ENCODE peak calls at places on chromosome 4, in nine cellular contexts. P is mesenteric fat pad; Y is Kasumi-1; U is stimulated activated CD4-positive, alpha-beta T cell treated with anti-CD3 and anti-CD28 coated beads, Interleukin-4, amount 100 ng/mL, for 48 hours; V is A549; X is caudate nucleus; Q is pancreas; S is Calu3; R is GM10248. D is an unnamed sample.

GRCh38 chr4:159484861-159485260 is 382.0 kb downstream of the RAPGEF2 start:
- DNase-seq in S (no peak), Y (no peak), P (no peak), U (no peak), Q (no peak), R (no peak), X (no peak), V (no peak), D (no peak)

GRCh38 chr4:169660929-169661328 is 40.6 kb downstream of the CLCN3 start:
- DNase-seq in P (no peak), Y (no peak), V (no peak), R (no peak), Q (no peak), X (no peak), S (no peak), U (no peak), D (no peak)

GRCh38 chr4:176784816-176785215 is 7.9 kb downstream of the VEGFC start:
- DNase-seq in Y (no peak), S (no peak), Q (no peak), P (no peak), V (no peak), X (no peak), R (no peak), U (no peak), D (no peak)

GRCh38 chr4:128819082-128819742 is 9.7 kb downstream of the JADE1 start:
- DNase-seq in S (no peak), V (no peak), X (no peak), Y (no peak), U (no peak), P (no peak), R (no peak), Q (no peak), D (no peak)

GRCh38 chr4:125368161-125368560 is 53.4 kb downstream of the FAT4 start:
- DNase-seq in X (no peak), S (no peak), Y (no peak), U (no peak), Q (no peak), V (no peak), P (no peak), R (no peak), D (no peak)

GRCh38 chr4:2281575-2282343 is 19.9 kb upstream of the MXD4 start:
- DNase-seq in R (no peak), Q (no peak), Y (peak; percentile 77), P (no peak), U (no peak), V (no peak), S (no peak), X (no peak), D (no peak)

GRCh38 chr4:104490770-104491395 is 3.8 kb downstream of the CXXC4 start:
- DNase-seq in R (peak; percentile 44), S (peak; percentile 71), U (no peak), X (peak; percentile 21), P (peak; percentile 90), Y (peak; percentile 50), Q (peak; percentile 73), V (peak; percentile 58), D (peak; percentile 85)

GRCh38 chr4:3017504-3017903 is 54.1 kb downstream of the GRK4 start:
- DNase-seq in V (no peak), P (no peak), S (no peak), R (no peak), X (no peak), U (no peak), Q (no peak), Y (no peak), D (no peak)

GRCh38 chr4:177185151-177185550 is 124.5 kb upstream of the NEIL3 start:
- DNase-seq in U (no peak), S (no peak), R (no peak), X (no peak), V (no peak), Q (no peak), P (no peak), Y (no peak), D (no peak)

GRCh38 chr4:17057035-17057434 is 158.6 kb upstream of the LDB2 start:
- DNase-seq in U (no peak), Q (no peak), Y (no peak), V (no peak), X (no peak), S (no peak), P (no peak), R (no peak), D (no peak)

GRCh38 chr4:78286281-78286680 is 229.2 kb downstream of the FRAS1 start:
- DNase-seq in X (no peak), Y (no peak), P (no peak), Q (no peak), S (no peak), R (no peak), U (no peak), V (no peak), D (no peak)

GRCh38 chr4:168919706-168920324 is 90.2 kb downstream of the CBR4 start:
- DNase-seq in Y (no peak), U (no peak), P (no peak), S (no peak), X (no peak), Q (no peak), V (no peak), R (no peak), D (no peak)

GRCh38 chr4:40292313-40292759 is 42.8 kb upstream of the CHRNA9 start:
- DNase-seq in X (no peak), Y (no peak), P (no peak), Q (no peak), R (no peak), U (no peak), V (peak; percentile 20), S (no peak), D (no peak)

GRCh38 chr4:162102713-162103112 is 61.1 kb downstream of the FSTL5 start:
- DNase-seq in S (no peak), R (no peak), P (no peak), U (no peak), X (no peak), Y (no peak), V (no peak), Q (no peak), D (no peak)

GRCh38 chr4:61909031-61909430 is 708.9 kb downstream of the ADGRL3 start:
- DNase-seq in S (no peak), V (no peak), R (no peak), Y (no peak), Q (no peak), X (no peak), U (no peak), P (no peak), D (no peak)

GRCh38 chr4:39446842-39447573 is 11.7 kb downstream of the RPL9 start:
- DNase-seq in R (peak; percentile 79), S (peak; percentile 64), U (peak; percentile 29), V (no peak), Q (peak; percentile 20), Y (no peak), P (no peak), X (no peak), D (no peak)

GRCh38 chr4:107838138-107838618 is 13.4 kb downstream of the SGMS2 start:
- DNase-seq in S (no peak), P (no peak), Y (peak; percentile 55), Q (no peak), X (no peak), V (no peak), U (no peak), R (no peak), D (no peak)

GRCh38 chr4:84727491-84727890 is 144.6 kb downstream of the CDS1 start:
- DNase-seq in V (no peak), U (no peak), X (no peak), S (no peak), Q (no peak), Y (no peak), R (no peak), P (no peak), D (no peak)

GRCh38 chr4:53119685-53120084 is 246.2 kb downstream of the SCFD2 start:
- DNase-seq in V (no peak), S (no peak), Q (no peak), P (no peak), X (no peak), R (no peak), Y (no peak), U (no peak), D (no peak)

GRCh38 chr4:2251073-2251794 is 9.3 kb upstream of the HAUS3 start:
- DNase-seq in R (no peak), S (no peak), Q (no peak), X (no peak), V (no peak), Y (no peak), P (peak; percentile 74), U (no peak), D (no peak)